ENCODE peak calls at places on chromosomes 13 and 19, in four cellular contexts. E is breast epithelium, O is OCI-M1, X is GM23338. W is an unnamed sample.

GRCh38 chr13:33262069-33262487 is 23.5 kb downstream of the STARD13 start:
- DNase-seq in E (no peak), O (no peak), X (no peak), W (peak; percentile 37)

GRCh38 chr19:51002542-51003311 is 1.3 kb upstream of the KLK8 start:
- DNase-seq in X (peak; percentile 99), E (peak; percentile 92), O (peak; percentile 29), W (no peak)

GRCh38 chr13:46866150-46866549 is 30.7 kb downstream of the HTR2A start:
- DNase-seq in E (no peak), X (peak; percentile 15), O (peak; percentile 91), W (peak; percentile 3)

GRCh38 chr19:16661480-16662034 is 618 bp downstream of the TMEM38A start:
- DNase-seq in O (peak; percentile 45), X (peak; percentile 72), E (peak; percentile 19), W (peak; percentile 2)

GRCh38 chr13:26549713-26550112 is 7.8 kb upstream of the WASF3 start:
- DNase-seq in E (no peak), O (no peak), X (no peak), W (no peak)

GRCh38 chr19:2013683-2013961 is 1.9 kb downstream of the BTBD2 start:
- DNase-seq in O (no peak), E (no peak), X (no peak), W (no peak)

GRCh38 chr19:18322318-18322758 is 538 bp downstream of the LSM4 start:
- DNase-seq in O (peak; percentile 83), X (peak; percentile 81), E (no peak), W (peak; percentile 18)

GRCh38 chr19:52086481-52086880 is 9.1 kb downstream of the ZNF841 start:
- DNase-seq in E (no peak), X (no peak), O (no peak), W (no peak)

GRCh38 chr13:32134991-32135390 is 103.4 kb downstream of the FRY start:
- DNase-seq in O (no peak), E (no peak), X (no peak), W (no peak)

GRCh38 chr13:96850538-96850937 is 143.7 kb downstream of the OXGR1 start:
- DNase-seq in E (no peak), O (no peak), X (no peak), W (no peak)

GRCh38 chr13:21234537-21234936 is 58.1 kb downstream of the MRPL57 start:
- DNase-seq in X (no peak), E (no peak), O (no peak), W (no peak)

GRCh38 chr19:2056810-2057192 is 5.8 kb upstream of the MKNK2 start:
- DNase-seq in E (no peak), X (no peak), O (no peak), W (no peak)

GRCh38 chr13:41746259-41746658 is 214.7 kb downstream of the VWA8 start:
- DNase-seq in X (no peak), E (no peak), O (no peak), W (no peak)

GRCh38 chr13:79508224-79508961 is 27.4 kb downstream of the NDFIP2 start:
- DNase-seq in X (no peak), E (no peak), O (no peak), W (no peak)

GRCh38 chr19:11420894-11421606 is 1.9 kb upstream of the RGL3 start:
- DNase-seq in X (peak; percentile 86), E (no peak), O (no peak), W (no peak)

GRCh38 chr13:49643003-49643651 is 14.8 kb downstream of the ARL11 start:
- DNase-seq in O (peak; percentile 89), X (no peak), E (no peak), W (no peak)

GRCh38 chr19:7522923-7523667 is 671 bp downstream of the MCOLN1 start:
- DNase-seq in X (no peak), O (peak; percentile 6), E (no peak), W (no peak)

GRCh38 chr13:110542311-110542796 is 19.2 kb downstream of the RAB20 start:
- DNase-seq in X (no peak), E (no peak), O (no peak), W (no peak)

GRCh38 chr19:752652-753517 is 2.0 kb downstream of the MISP start:
- DNase-seq in X (no peak), O (no peak), E (no peak), W (no peak)

GRCh38 chr19:38949580-38950367 is 19.0 kb downstream of the MRPS12 start:
- DNase-seq in X (peak; percentile 100), O (no peak), E (peak; percentile 84), W (no peak)

GRCh38 chr19:46546194-46546896 is 50.7 kb upstream of the PNMA8B start:
- DNase-seq in X (peak; percentile 82), E (peak; percentile 41), O (peak; percentile 72), W (peak; percentile 8)

GRCh38 chr19:50817941-50818858 is 5.4 kb downstream of the KLK1 start:
- DNase-seq in E (no peak), O (peak; percentile 80), X (peak; percentile 96), W (peak; percentile 59)

GRCh38 chr13:79516590-79516989 is 35.6 kb downstream of the NDFIP2 start:
- DNase-seq in E (no peak), X (no peak), O (peak; percentile 57), W (no peak)

GRCh38 chr13:102724923-102725322 is 30.1 kb upstream of the METTL21C start:
- DNase-seq in E (no peak), X (no peak), O (peak; percentile 64), W (no peak)

GRCh38 chr19:42555317-42555716 is 27.0 kb upstream of the CEACAM1 start:
- DNase-seq in X (peak; percentile 52), O (no peak), E (no peak), W (no peak)

GRCh38 chr19:2477732-2478191 is 1.8 kb downstream of the GADD45B start:
- DNase-seq in X (no peak), O (no peak), E (no peak), W (no peak)

GRCh38 chr19:51250786-51251452 is at the start of gene SIGLECL1:
- DNase-seq in O (no peak), E (no peak), X (peak; percentile 48), W (no peak)

GRCh38 chr13:106709509-106709908 is 141.6 kb upstream of the ARGLU1 start:
- DNase-seq in E (no peak), X (no peak), O (no peak), W (no peak)

GRCh38 chr13:51760592-51760991 is 43.4 kb downstream of the DHRS12 start:
- DNase-seq in O (no peak), X (no peak), E (no peak), W (no peak)

GRCh38 chr13:92317066-92317465 is 909.5 kb upstream of the GPC6 start:
- DNase-seq in O (no peak), E (no peak), X (no peak), W (no peak)

GRCh38 chr13:72463561-72463960 is 263.9 kb downstream of the MZT1 start:
- DNase-seq in X (no peak), E (no peak), O (no peak), W (no peak)

GRCh38 chr13:42328672-42329071 is 56.7 kb downstream of the AKAP11 start:
- DNase-seq in X (no peak), O (peak; percentile 13), E (no peak), W (no peak)

GRCh38 chr13:112940236-112940635 is 28.8 kb upstream of the MCF2L start:
- DNase-seq in X (no peak), E (no peak), O (no peak), W (peak; percentile 5)

GRCh38 chr13:43240278-43240677 is 216.9 kb downstream of the DNAJC15 start:
- DNase-seq in E (no peak), O (no peak), X (no peak), W (no peak)

W was measured in NCI-H1105 treated with DMSO at 0.1 percent for 48 hours.